ENCODE peak calls at places on chromosomes 4 and X, in seven cellular contexts. C is left colon, A is upper lobe of right lung, E is germinal center, O is M059J, J is RKO, G is cardiac fibroblast. R is an unnamed sample.

GRCh38 chrX:118495061-118495921 is at the start of gene DOCK11:
- DNase-seq in C (peak; percentile 83), A (peak; percentile 91), E (peak; percentile 73), O (peak; percentile 74), J (peak; percentile 62), G (peak; percentile 71), R (peak; percentile 82)

GRCh38 chrX:25013593-25014365 is 2.0 kb downstream of the ARX start:
- DNase-seq in C (no peak), A (no peak), E (no peak), O (no peak), J (peak; percentile 20), G (no peak), R (peak; percentile 48)

GRCh38 chr4:6855692-6856297 is 53.8 kb upstream of the TBC1D14 start:
- DNase-seq in C (no peak), A (no peak), E (peak; percentile 15), O (peak; percentile 63), J (no peak), G (peak; percentile 68), R (peak; percentile 68)

GRCh38 chrX:114675365-114675764 is 91.5 kb downstream of the HTR2C start:
- DNase-seq in C (no peak), A (no peak), E (no peak), O (peak; percentile 74), J (no peak), G (peak; percentile 18), R (no peak)

GRCh38 chr4:184824776-184825393 is 883 bp downstream of the ACSL1 start:
- DNase-seq in C (no peak), A (no peak), E (peak; percentile 17), O (peak; percentile 11), J (peak; percentile 48), G (peak; percentile 17), R (peak; percentile 35)

GRCh38 chrX:14697453-14697852 is 168.1 kb downstream of the GLRA2 start:
- DNase-seq in C (no peak), A (no peak), E (peak; percentile 4), O (peak; percentile 42), J (peak; percentile 71), G (peak; percentile 25), R (peak; percentile 13)

GRCh38 chr4:82643994-82644730 is 82.4 kb upstream of the TMEM150C start:
- DNase-seq in C (no peak), A (no peak), E (no peak), O (peak; percentile 81), J (no peak), G (peak; percentile 13), R (no peak)

GRCh38 chrX:43655961-43656494 is at the start of gene MAOA:
- DNase-seq in C (peak; percentile 92), A (peak; percentile 92), E (peak; percentile 2), O (peak; percentile 50), J (no peak), G (no peak), R (no peak)

GRCh38 chrX:77918568-77918967 is 8.1 kb downstream of the ATP7A start:
- DNase-seq in C (no peak), A (no peak), E (no peak), O (peak; percentile 53), J (no peak), G (peak; percentile 35), R (no peak)

GRCh38 chrX:48025561-48025960 is 18.8 kb downstream of the SPACA5 start:
- DNase-seq in C (no peak), A (no peak), E (peak; percentile 10), O (peak; percentile 69), J (peak; percentile 77), G (peak; percentile 77), R (peak; percentile 34)

GRCh38 chr4:86586160-86586572 is 7.9 kb upstream of the PTPN13 start:
- DNase-seq in C (no peak), A (no peak), E (no peak), O (no peak), J (no peak), G (peak; percentile 50), R (no peak)

GRCh38 chr4:164874791-164875190 is 2.2 kb upstream of the APELA start:
- DNase-seq in C (no peak), A (no peak), E (no peak), O (no peak), J (no peak), G (no peak), R (no peak)

GRCh38 chr4:22688236-22688635 is 4.5 kb upstream of the GBA3 start:
- DNase-seq in C (no peak), A (no peak), E (no peak), O (peak; percentile 34), J (peak; percentile 4), G (peak; percentile 20), R (no peak)

GRCh38 chr4:113162089-113162488 is 112.6 kb downstream of the ANK2 start:
- DNase-seq in C (no peak), A (no peak), E (no peak), O (no peak), J (peak; percentile 40), G (peak; percentile 54), R (no peak)

GRCh38 chr4:82213485-82214162 is 160.2 kb downstream of the HNRNPD start:
- DNase-seq in C (no peak), A (no peak), E (no peak), O (no peak), J (no peak), G (no peak), R (no peak)

GRCh38 chrX:15563056-15563455 is 37.7 kb downstream of the ACE2 start:
- DNase-seq in C (peak; percentile 30), A (no peak), E (no peak), O (no peak), J (no peak), G (no peak), R (no peak)

GRCh38 chrX:38438321-38438720 is 85.9 kb downstream of the OTC start:
- DNase-seq in C (no peak), A (no peak), E (no peak), O (no peak), J (no peak), G (no peak), R (no peak)

GRCh38 chrX:16250296-16250695 is 83.0 kb downstream of the MAGEB17 start:
- DNase-seq in C (no peak), A (no peak), E (no peak), O (peak; percentile 7), J (no peak), G (peak; percentile 40), R (no peak)

GRCh38 chr4:22029803-22030202 is 81.2 kb upstream of the KCNIP4 start:
- DNase-seq in C (no peak), A (no peak), E (no peak), O (no peak), J (no peak), G (no peak), R (no peak)

GRCh38 chr4:155066871-155067270 is 141.6 kb upstream of the NPY2R start:
- DNase-seq in C (no peak), A (no peak), E (no peak), O (no peak), J (no peak), G (no peak), R (no peak)

GRCh38 chr4:16250665-16251365 is 24.5 kb upstream of the TAPT1 start:
- DNase-seq in C (no peak), A (no peak), E (no peak), O (peak; percentile 79), J (no peak), G (peak; percentile 35), R (no peak)

GRCh38 chrX:134990475-134991473 is at the start of gene SMIM10:
- DNase-seq in C (peak; percentile 53), A (peak; percentile 83), E (peak; percentile 2), O (peak; percentile 93), J (no peak), G (peak; percentile 81), R (peak; percentile 34)

GRCh38 chr4:148415500-148415899 is 26.7 kb downstream of the NR3C2 start:
- DNase-seq in C (no peak), A (no peak), E (no peak), O (peak; percentile 12), J (peak; percentile 32), G (peak; percentile 42), R (no peak)

GRCh38 chr4:185534850-185535761 is at the start of gene PDLIM3:
- DNase-seq in C (peak; percentile 46), A (peak; percentile 79), E (peak; percentile 20), O (peak; percentile 41), J (no peak), G (peak; percentile 67), R (peak; percentile 31)

GRCh38 chr4:37732787-37733186 is 46.6 kb upstream of the RELL1 start:
- DNase-seq in C (no peak), A (no peak), E (no peak), O (no peak), J (no peak), G (no peak), R (no peak)

GRCh38 chrX:139559383-139560042 is 29.0 kb downstream of the F9 start:
- DNase-seq in C (no peak), A (no peak), E (peak; percentile 4), O (peak; percentile 71), J (peak; percentile 86), G (peak; percentile 61), R (peak; percentile 29)